ENCODE peak calls at places on chromosomes 2 and 18, in five cellular contexts. H, Y, V, D and X are unnamed samples.

GRCh38 chr18:49894827-49895226 is 81.5 kb upstream of the ACAA2 start:
- DNase-seq in Y (no peak), H (no peak), D (no peak), V (no peak), X (no peak)

GRCh38 chr2:80074321-80074720 is 230.2 kb downstream of the LRRTM1 start:
- DNase-seq in V (no peak), D (no peak), H (no peak), Y (no peak), X (no peak)

GRCh38 chr2:42117923-42118758 is 51.0 kb upstream of the EML4 start:
- DNase-seq in H (no peak), D (no peak), Y (no peak), V (no peak), X (no peak)

GRCh38 chr2:137872577-137872976 is 91.7 kb upstream of the HNMT start:
- DNase-seq in H (no peak), D (no peak), Y (no peak), V (no peak), X (no peak)

GRCh38 chr18:58402247-58402646 is 226.6 kb downstream of the ALPK2 start:
- DNase-seq in Y (no peak), D (no peak), H (no peak), V (no peak), X (no peak)

GRCh38 chr2:43714164-43714563 is 37.9 kb upstream of the C1GALT1C1L start:
- DNase-seq in H (no peak), Y (no peak), V (no peak), D (no peak), X (no peak)

GRCh38 chr2:47221039-47221438 is 65.9 kb upstream of the STPG4 start:
- DNase-seq in Y (no peak), V (no peak), D (no peak), H (no peak), X (no peak)

GRCh38 chr18:79402209-79402576 is 6.5 kb downstream of the NFATC1 start:
- DNase-seq in H (no peak), Y (no peak), V (no peak), D (no peak), X (no peak)

GRCh38 chr2:207333599-207334308 is 168.0 kb upstream of the KLF7 start:
- DNase-seq in H (no peak), V (no peak), D (no peak), Y (no peak), X (no peak)

GRCh38 chr2:239640676-239641580 is 240.1 kb upstream of the HDAC4 start:
- DNase-seq in Y (no peak), V (no peak), H (no peak), D (no peak), X (no peak)

GRCh38 chr18:22860807-22861206 is 72.3 kb upstream of the RBBP8 start:
- DNase-seq in H (no peak), D (no peak), Y (no peak), V (no peak), X (no peak)

GRCh38 chr18:22858121-22858520 is 75.0 kb upstream of the RBBP8 start:
- DNase-seq in H (no peak), Y (no peak), V (no peak), D (no peak), X (no peak)

GRCh38 chr18:22856870-22857269 is 76.3 kb upstream of the RBBP8 start:
- DNase-seq in Y (no peak), V (no peak), D (no peak), H (no peak), X (no peak)
- H3K4me3 ChIP-seq in Y (no peak), V (no peak), D (no peak), H (no peak), X (no peak)

DNA sequence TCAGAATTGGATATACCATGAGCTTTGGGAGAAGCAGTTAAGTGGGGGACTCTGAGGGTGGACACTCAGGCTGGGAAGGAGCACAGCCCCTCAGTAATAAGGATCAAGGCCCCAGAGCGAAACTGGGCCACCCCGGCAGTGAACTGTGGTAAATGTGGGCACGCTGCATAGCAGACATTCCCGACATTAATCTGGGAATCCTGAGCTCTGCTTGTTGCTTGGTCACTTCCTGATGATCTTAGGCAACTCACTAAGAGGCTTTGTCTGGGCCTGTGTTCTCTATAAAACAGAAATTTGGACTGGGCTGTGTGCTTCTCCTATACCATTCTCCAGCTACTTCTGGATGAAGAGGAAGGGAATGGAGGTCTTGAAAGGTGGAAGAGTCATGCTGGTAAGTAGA is 4.8 kb downstream of the TGFBRAP1 start:
- DNase-seq in D (no peak), Y (no peak), V (no peak), H (no peak), X (no peak)
- H3K27ac ChIP-seq in D (no peak), Y (no peak), V (no peak), H (no peak), X (no peak)

DNA sequence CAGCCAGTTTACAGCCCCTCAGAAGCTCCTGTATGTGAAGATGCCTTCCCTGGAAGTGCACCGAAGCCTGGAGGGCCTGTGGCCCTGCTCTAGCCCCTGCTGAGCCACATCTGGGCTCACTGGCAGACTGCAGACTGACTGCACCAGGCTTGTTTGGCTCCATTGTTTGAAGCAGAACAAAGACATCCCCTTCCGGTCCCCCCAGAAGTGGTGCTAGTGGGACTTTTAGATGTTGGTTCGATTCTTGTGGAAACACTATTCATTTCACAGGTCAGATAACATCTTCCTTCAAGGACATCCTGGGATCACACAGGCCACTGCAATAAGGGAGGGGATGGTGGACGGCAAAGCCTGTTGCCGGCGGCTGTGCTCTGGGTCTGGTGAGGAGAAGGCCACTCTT is 57.8 kb upstream of the CBLN2 start:
- DNase-seq in D (no peak), V (no peak), H (no peak), Y (no peak), X (no peak)
- TF ChIP-seq POLR2A in D (no peak), V (no peak), H (no peak), Y (no peak), X (no peak)

DNA sequence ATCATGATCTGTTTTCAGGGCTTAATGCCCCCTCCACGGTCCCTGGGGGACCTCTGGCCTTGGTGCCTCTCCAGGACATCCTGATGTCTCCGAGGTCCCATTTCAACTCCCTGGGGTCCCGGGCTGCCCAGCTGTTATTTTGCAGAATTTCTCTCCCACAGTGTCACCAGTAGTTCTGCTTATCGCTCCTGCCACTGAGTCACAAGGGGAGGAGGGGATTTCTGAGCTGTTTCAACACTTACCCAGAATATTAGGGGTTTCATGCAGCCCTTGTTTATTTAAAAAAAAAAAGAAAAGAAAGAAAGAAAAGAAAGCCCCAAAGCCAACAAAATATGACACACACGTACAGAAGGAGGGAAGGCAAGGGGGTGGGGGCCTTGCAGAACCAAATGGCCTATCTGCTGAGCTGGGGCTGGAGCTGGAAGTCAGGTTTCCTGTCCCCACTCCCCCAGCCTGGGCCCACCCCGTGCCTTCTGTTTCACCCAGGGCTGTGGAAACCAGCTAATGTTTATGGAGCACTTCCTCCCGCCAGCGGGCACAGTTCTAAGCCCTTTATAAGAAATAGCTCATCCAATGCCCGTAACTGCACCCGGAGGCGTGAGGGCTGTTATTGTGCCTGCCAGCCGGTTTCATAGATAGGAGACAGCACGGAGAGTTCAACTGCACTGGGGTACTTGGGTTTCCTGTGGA is 8.4 kb upstream of the ARID5A start:
- DNase-seq in Y (peak), H (peak), D (peak), V (peak), X (no peak)
- H3K4me3 ChIP-seq in Y (peak), H (peak), D (peak), V (peak), X (peak)

GRCh38 chr18:35045121-35045520 is 3.9 kb downstream of the MAPRE2 start:
- DNase-seq in V (no peak), D (no peak), H (no peak), Y (no peak), X (no peak)
- H3K27ac ChIP-seq in V (peak), D (no peak), H (no peak), Y (no peak), X (peak)

DNA sequence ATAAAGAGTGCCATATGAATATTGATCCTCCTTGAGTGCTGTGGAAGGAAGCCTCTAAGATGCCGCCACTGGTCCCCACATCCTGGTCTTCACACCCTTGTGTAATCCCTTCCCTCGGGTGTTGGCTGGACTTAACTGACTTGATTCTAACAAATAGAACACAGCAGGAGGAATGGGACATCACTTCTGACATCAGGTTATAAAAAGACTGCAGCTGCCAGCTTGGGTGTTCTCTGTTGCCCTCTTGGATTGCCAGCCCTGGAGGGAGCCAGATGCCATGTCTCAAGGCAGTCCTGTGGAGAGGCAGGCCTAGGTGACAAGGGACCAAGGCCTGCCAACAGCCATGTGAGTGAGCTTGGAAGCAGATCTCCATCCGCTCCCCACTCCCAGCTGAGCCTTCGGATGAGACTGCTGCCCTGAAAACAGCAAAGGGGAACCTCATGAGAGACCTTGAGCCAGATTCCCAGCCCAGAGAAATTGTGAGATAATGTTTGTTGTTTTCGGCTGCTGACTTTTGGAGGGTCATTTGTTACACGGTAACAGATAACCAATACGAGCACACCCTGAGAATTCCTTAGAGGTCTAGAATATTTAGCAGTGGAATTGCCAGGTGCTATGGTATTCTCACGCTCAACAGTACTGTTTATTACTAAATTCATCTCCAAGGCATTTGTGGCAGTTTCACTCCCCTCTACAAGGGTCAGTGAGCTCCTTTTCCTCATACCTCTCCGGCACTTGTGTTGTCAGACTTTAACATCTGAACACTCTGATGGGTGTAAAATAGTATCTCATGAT is 32.5 kb downstream of the HPCAL1 start:
- DNase-seq in V (no peak), H (no peak), D (no peak), Y (no peak), X (no peak)
- TF ChIP-seq POLR2A in V (no peak), H (no peak), D (no peak), Y (no peak), X (no peak)